ENCODE peak calls at places on chromosome X, in four cellular contexts. I is adrenal gland, A is left ventricle myocardium inferior, S is PC-3. D is an unnamed sample.

GRCh38 chrX:21883258-21883657 is 27.5 kb downstream of the YY2 start:
- DNase-seq in A (peak; percentile 13), I (peak; percentile 28), S (no peak), D (peak; percentile 20)

GRCh38 chrX:16788477-16788876 is 2.2 kb downstream of the TXLNG start:
- DNase-seq in S (no peak), I (peak; percentile 52), A (no peak), D (no peak)

GRCh38 chrX:45849261-45849660 is 648.6 kb upstream of the DIPK2B start:
- DNase-seq in I (no peak), S (peak; percentile 85), A (no peak), D (no peak)

GRCh38 chrX:118569676-118570075 is 74.1 kb downstream of the DOCK11 start:
- DNase-seq in A (no peak), S (no peak), I (no peak), D (no peak)

GRCh38 chrX:115332832-115333231 is 43.3 kb downstream of the LUZP4 start:
- DNase-seq in S (no peak), I (no peak), A (no peak), D (no peak)

GRCh38 chrX:40950546-40950945 is 134.7 kb upstream of the USP9X start:
- DNase-seq in A (no peak), I (no peak), S (no peak), D (no peak)

GRCh38 chrX:152904151-152905080 is 6.5 kb downstream of the ZNF185 start:
- DNase-seq in S (peak; percentile 60), A (no peak), I (peak; percentile 81), D (peak; percentile 68)

GRCh38 chrX:1164322-1165288 is 47.8 kb downstream of the CRLF2 start:
- DNase-seq in A (no peak), S (no peak), I (peak; percentile 18), D (no peak)

GRCh38 chrX:115023139-115023538 is 5.7 kb upstream of the IL13RA2 start:
- DNase-seq in S (peak; percentile 93), I (peak; percentile 23), A (no peak), D (no peak)

GRCh38 chrX:115452256-115452655 is 108.7 kb upstream of the PLS3 start:
- DNase-seq in S (peak; percentile 30), I (no peak), A (no peak), D (no peak)

GRCh38 chrX:122517781-122518180 is 666.3 kb upstream of the GRIA3 start:
- DNase-seq in S (peak; percentile 42), A (no peak), I (no peak), D (no peak)

GRCh38 chrX:3697701-3698279 is 15.7 kb downstream of the PRKX start:
- DNase-seq in A (peak; percentile 24), I (no peak), S (no peak), D (peak; percentile 20)

GRCh38 chrX:2243913-2244460 is 256.8 kb downstream of the DHRSX start:
- DNase-seq in I (no peak), S (no peak), A (no peak), D (no peak)

GRCh38 chrX:39946822-39947221 is 150.9 kb downstream of the BCOR start:
- DNase-seq in A (no peak), I (no peak), S (peak; percentile 77), D (no peak)

GRCh38 chrX:11460347-11460746 is 167.1 kb downstream of the AMELX start:
- DNase-seq in I (no peak), S (peak; percentile 41), A (no peak), D (no peak)

GRCh38 chrX:132218100-132218807 is 993 bp downstream of the RAP2C start:
- DNase-seq in I (peak; percentile 87), S (peak; percentile 86), A (peak; percentile 75), D (peak; percentile 89)

GRCh38 chrX:43595931-43596330 is 60.2 kb upstream of the MAOA start:
- DNase-seq in I (no peak), A (no peak), S (no peak), D (no peak)

GRCh38 chrX:54208531-54208930 is 25.5 kb upstream of the FAM120C start:
- DNase-seq in I (no peak), A (no peak), S (no peak), D (no peak)

GRCh38 chrX:84469226-84469625 is 33.0 kb downstream of the HDX start:
- DNase-seq in S (peak; percentile 37), A (no peak), I (no peak), D (no peak)

GRCh38 chrX:9188117-9188516 is 154.2 kb upstream of the FAM9B start:
- DNase-seq in S (no peak), I (no peak), A (no peak), D (no peak)

DNA sequence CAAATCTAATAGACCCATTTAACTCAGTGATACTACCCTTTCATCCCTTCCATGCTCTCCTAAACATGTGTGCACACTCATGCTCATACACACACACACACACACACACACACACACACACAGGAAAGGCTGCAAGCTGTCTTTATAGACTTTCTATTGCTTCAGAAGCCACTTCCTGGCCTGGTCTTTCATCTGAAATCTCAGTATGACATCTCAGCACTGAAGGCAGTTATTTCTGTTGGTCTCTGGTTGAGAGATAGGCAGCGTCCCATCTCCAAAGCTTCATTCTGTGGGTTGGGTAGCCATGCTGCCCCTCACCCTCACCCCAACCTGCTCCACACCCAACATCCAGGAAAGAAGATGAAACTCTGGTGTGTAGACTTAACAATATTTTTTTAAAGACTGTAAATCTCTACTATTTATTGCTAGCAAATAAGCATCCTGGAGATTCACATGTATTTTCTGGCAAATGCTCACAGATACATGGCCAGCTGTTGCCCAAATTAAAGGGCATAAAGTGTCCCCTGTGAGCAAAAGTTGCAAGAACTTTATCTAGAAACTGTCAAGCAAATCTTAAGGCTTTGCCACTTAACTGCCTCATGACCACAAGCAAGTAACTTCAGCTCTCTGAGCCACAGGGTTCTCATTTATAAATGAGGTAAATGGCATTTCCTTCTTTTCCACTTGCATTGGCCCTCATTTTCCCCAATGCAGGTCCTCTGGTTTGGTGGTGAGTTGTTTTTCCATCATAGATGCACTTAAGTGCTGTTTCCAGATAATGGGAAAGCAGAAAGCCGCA is 189.8 kb upstream of the AFF2 start:
- DNase-seq in I (no peak), A (no peak), S (no peak), D (no peak)
- H3K4me1 ChIP-seq in I (no peaks in the 10 kb centered on the region), A (no peaks in the 10 kb centered on the region), S (no peaks in the 10 kb centered on the region), D (no peaks in the 10 kb centered on the region)

DNA sequence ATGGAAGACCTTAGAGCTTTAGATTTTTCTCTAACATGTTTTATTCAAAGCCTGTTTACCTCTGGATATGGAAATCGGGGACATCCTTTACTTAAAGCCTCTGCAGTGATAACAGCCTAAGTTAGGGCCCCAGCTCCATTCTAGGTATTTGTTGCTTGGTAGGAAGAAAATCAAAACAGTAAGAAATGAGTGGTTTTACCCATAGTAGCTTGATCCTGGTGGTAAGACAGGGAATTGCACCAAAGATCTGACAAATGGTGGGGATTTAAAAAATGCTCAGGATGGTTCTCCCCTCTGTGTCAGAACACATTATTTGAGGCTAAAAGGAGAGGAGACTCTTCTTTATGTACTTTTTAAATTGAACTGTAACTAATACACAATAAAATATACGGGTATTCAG is 52.4 kb downstream of the AFF2 start:
- DNase-seq in A (no peak), I (no peak), S (no peak), D (no peak)
- TF ChIP-seq CTCF in A (no peak), I (no peak), S (no peak), D (no peak)

GRCh38 chrX:129957241-129958099 is 25.0 kb upstream of the BCORL1 start:
- DNase-seq in S (peak; percentile 11), A (peak; percentile 67), I (peak; percentile 60), D (peak; percentile 70)

GRCh38 chrX:129955682-129956081 is 26.8 kb upstream of the BCORL1 start:
- DNase-seq in I (no peak), S (no peak), A (no peak), D (no peak)

GRCh38 chrX:129956145-129956544 is 26.3 kb upstream of the BCORL1 start:
- DNase-seq in I (no peak), A (no peak), S (no peak), D (no peak)

GRCh38 chrX:129954804-129955203 is 27.6 kb upstream of the BCORL1 start:
- DNase-seq in S (no peak), I (no peak), A (no peak), D (no peak)

DNA sequence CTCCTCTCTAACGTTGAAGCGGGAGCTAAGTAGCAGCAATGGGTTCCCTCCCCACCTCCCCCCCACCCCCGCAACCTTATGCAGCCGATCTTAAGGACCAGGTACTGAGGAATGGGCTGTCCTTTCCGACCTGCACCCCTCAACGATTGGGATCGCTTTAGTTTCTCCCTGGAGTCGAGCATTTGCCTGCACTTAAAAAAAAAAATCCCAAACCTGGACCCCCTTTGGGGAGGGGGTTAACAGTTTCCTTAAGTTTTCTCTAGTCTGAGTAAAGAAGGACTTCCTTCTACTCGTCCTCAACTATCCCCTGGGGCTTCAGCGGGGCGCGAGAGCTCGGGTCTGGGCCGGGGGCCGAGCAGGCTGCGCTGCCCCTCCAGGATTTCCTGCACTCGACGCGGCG is 25.7 kb upstream of the BCORL1 start:
- DNase-seq in A (no peak), I (no peak), S (no peak), D (no peak)
- H3K4me1 ChIP-seq in A (peaks cover 5% of the 10 kb centered on the region), I (no peaks in the 10 kb centered on the region), S (peaks cover 9% of the 10 kb centered on the region), D (no peaks in the 10 kb centered on the region)

GRCh38 chrX:47158131-47158530 is 13.1 kb downstream of the RBM10 start:
- DNase-seq in I (no peak), S (no peak), A (no peak), D (no peak)
- TF ChIP-seq CTCF in I (no peak), S (peak; percentile 28), A (no peak), D (no peak)

GRCh38 chrX:48468247-48468671 is 1.8 kb downstream of the SLC38A5 start:
- DNase-seq in S (no peak), I (no peak), A (no peak), D (no peak)

GRCh38 chrX:48466696-48467095 is 3.4 kb downstream of the SLC38A5 start:
- DNase-seq in A (no peak), S (no peak), I (no peak), D (no peak)

GRCh38 chrX:48465336-48465933 is 4.6 kb downstream of the SLC38A5 start:
- DNase-seq in S (peak; percentile 71), A (no peak), I (no peak), D (no peak)

GRCh38 chrX:48468693-48469691 is 1.1 kb downstream of the SLC38A5 start:
- DNase-seq in S (no peak), A (no peak), I (no peak), D (no peak)

GRCh38 chrX:48467331-48467761 is 2.7 kb downstream of the SLC38A5 start:
- DNase-seq in I (no peak), S (no peak), A (no peak), D (no peak)
- H3K4me1 ChIP-seq in I (no peaks in the 10 kb centered on the region), S (peaks cover 17% of the 10 kb centered on the region), A (no peaks in the 10 kb centered on the region), D (peaks cover 4% of the 10 kb centered on the region)